ENCODE peak calls at places on chromosomes 13 and 19, in seven cellular contexts. L is adrenal gland, C is pancreas, O is GM23248, H is small intestine, V is fibroblast of mammary gland, S is IMR-90. A is an unnamed sample.

GRCh38 chr19:5125797-5126497 is 157.0 kb downstream of the KDM4B start:
- DNase-seq in L (no peak), C (no peak), O (no peak), H (no peak), V (no peak), S (peak), A (peak)

GRCh38 chr19:36009633-36010379 is 1.2 kb upstream of the SYNE4 start:
- DNase-seq in L (no peak), C (no peak), O (no peak), H (no peak), V (no peak), S (no peak), A (no peak)

GRCh38 chr13:51912091-51912490 is 50.3 kb downstream of the CCDC70 start:
- DNase-seq in L (no peak), C (no peak), O (no peak), H (peak), V (no peak), S (no peak), A (peak)

GRCh38 chr13:31747271-31747670 is 7.9 kb downstream of the RXFP2 start:
- DNase-seq in L (no peak), C (no peak), O (no peak), H (no peak), V (peak), S (no peak), A (no peak)

GRCh38 chr13:44140146-44140545 is 233.5 kb upstream of the SERP2 start:
- DNase-seq in L (no peak), C (no peak), O (no peak), H (peak), V (no peak), S (no peak), A (no peak)

GRCh38 chr19:38543807-38544568 is 73.8 kb downstream of the MAP4K1 start:
- DNase-seq in L (peak), C (no peak), O (peak), H (peak), V (peak), S (peak), A (peak)

GRCh38 chr13:38577048-38577447 is 109.8 kb upstream of the FREM2 start:
- DNase-seq in L (no peak), C (no peak), O (peak), H (no peak), V (peak), S (no peak), A (peak)

GRCh38 chr13:110509478-110509926 is 52.0 kb downstream of the RAB20 start:
- DNase-seq in L (no peak), C (no peak), O (no peak), H (peak), V (no peak), S (peak), A (no peak)

GRCh38 chr19:591099-591958 is 1.6 kb downstream of the HCN2 start:
- DNase-seq in L (no peak), C (peak), O (peak), H (no peak), V (no peak), S (no peak), A (no peak)

GRCh38 chr13:110714798-110715394 is 1.4 kb downstream of the ING1 start:
- DNase-seq in L (peak), C (peak), O (peak), H (no peak), V (peak), S (peak), A (peak)

GRCh38 chr19:40147693-40148347 is 43.4 kb upstream of the MAP3K10 start:
- DNase-seq in L (peak), C (peak), O (peak), H (no peak), V (peak), S (peak), A (peak)
- H3K4me3 ChIP-seq in L (no peak), C (no peak), O (peak), H (no peak), V (peak), S (no peak), A (no peak)

GRCh38 chr13:42968906-42969305 is 23.1 kb downstream of the EPSTI1 start:
- DNase-seq in L (no peak), C (no peak), O (no peak), H (peak), V (no peak), S (no peak), A (no peak)

GRCh38 chr13:42973581-42973980 is 18.5 kb downstream of the EPSTI1 start:
- DNase-seq in L (no peak), C (no peak), O (no peak), H (no peak), V (no peak), S (no peak), A (peak)

GRCh38 chr13:42969558-42970172 is 22.4 kb downstream of the EPSTI1 start:
- DNase-seq in L (peak), C (peak), O (peak), H (peak), V (peak), S (peak), A (peak)

GRCh38 chr13:42971670-42972355 is 20.2 kb downstream of the EPSTI1 start:
- DNase-seq in L (no peak), C (no peak), O (peak), H (no peak), V (peak), S (peak), A (peak)

GRCh38 chr13:42970824-42971669 is 21.0 kb downstream of the EPSTI1 start:
- DNase-seq in L (peak), C (no peak), O (peak), H (peak), V (peak), S (peak), A (peak)
- H3K4me3 ChIP-seq in L (no peak), C (no peak), O (no peak), H (no peak), V (no peak), S (no peak), A (no peak)

DNA sequence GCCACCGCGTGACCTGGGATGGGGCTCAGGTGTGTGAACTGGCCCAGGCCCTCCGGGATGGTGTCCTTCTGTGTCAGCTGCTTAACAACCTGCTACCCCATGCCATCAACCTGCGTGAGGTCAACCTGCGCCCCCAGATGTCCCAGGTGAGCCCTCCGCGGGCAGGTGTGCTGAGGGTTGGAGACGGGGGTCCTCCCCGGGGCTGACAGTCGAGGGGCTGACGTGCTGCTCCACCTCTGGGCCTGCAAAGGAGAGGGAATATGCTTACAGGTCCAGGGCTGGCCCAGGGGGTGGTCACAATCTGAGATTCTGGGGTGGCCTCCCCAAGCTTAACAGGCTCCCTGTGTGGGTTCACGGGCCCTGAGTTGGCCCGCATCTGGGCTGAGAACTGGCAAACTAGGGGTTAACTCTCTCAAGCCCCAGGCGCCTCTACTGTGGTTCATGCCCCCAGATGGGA is 386 bp downstream of the VAV1 start:
- DNase-seq in L (no peak), C (no peak), O (no peak), H (no peak), V (no peak), S (no peak), A (no peak)
- H3K4me3 ChIP-seq in L (no peak), C (no peak), O (no peak), H (peak), V (no peak), S (no peak), A (no peak)

GRCh38 chr19:17303940-17304267 is 679 bp upstream of the ABHD8 start:
- DNase-seq in L (peak), C (no peak), O (peak), H (no peak), V (peak), S (no peak), A (no peak)

GRCh38 chr19:17306285-17306714 is 628 bp downstream of the MRPL34 start:
- DNase-seq in L (no peak), C (no peak), O (no peak), H (peak), V (no peak), S (no peak), A (no peak)

GRCh38 chr19:17304386-17305047 is 1.2 kb upstream of the MRPL34 start:
- DNase-seq in L (peak), C (no peak), O (no peak), H (no peak), V (no peak), S (no peak), A (no peak)

GRCh38 chr19:17305517-17306284 is at the start of gene MRPL34:
- DNase-seq in L (peak), C (peak), O (peak), H (peak), V (peak), S (peak), A (peak)

DNA sequence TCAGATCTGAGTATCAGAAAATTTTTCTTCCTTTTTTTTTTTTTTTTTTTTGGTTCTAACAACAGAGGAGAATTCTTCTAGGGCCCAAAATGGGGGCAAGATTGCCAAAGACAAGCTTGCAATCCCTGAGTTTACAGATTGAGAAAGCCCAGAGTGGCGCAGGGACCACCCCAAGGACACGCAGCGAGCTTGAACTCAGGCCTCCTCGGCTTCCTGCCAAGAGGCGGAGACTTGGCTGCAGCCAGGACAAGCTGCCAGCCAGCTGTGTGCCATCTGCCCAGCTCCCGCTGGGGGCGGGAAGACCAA is 508 bp upstream of the MRPL34 start:
- DNase-seq in L (no peak), C (no peak), O (no peak), H (no peak), V (no peak), S (no peak), A (no peak)
- H3K4me3 ChIP-seq in L (peak), C (no peak), O (peak), H (no peak), V (peak), S (peak), A (peak)

GRCh38 chr19:18603958-18604819 is 2.4 kb downstream of the CRLF1 start:
- DNase-seq in L (no peak), C (no peak), O (no peak), H (no peak), V (no peak), S (no peak), A (no peak)

GRCh38 chr19:18601875-18602274 is 4.7 kb downstream of the CRLF1 start:
- DNase-seq in L (no peak), C (no peak), O (no peak), H (no peak), V (no peak), S (no peak), A (no peak)

GRCh38 chr19:18605196-18605545 is 1.4 kb downstream of the CRLF1 start:
- DNase-seq in L (no peak), C (no peak), O (no peak), H (no peak), V (no peak), S (no peak), A (no peak)

GRCh38 chr19:18604820-18605159 is 1.8 kb downstream of the CRLF1 start:
- DNase-seq in L (no peak), C (no peak), O (no peak), H (no peak), V (no peak), S (no peak), A (no peak)

DNA sequence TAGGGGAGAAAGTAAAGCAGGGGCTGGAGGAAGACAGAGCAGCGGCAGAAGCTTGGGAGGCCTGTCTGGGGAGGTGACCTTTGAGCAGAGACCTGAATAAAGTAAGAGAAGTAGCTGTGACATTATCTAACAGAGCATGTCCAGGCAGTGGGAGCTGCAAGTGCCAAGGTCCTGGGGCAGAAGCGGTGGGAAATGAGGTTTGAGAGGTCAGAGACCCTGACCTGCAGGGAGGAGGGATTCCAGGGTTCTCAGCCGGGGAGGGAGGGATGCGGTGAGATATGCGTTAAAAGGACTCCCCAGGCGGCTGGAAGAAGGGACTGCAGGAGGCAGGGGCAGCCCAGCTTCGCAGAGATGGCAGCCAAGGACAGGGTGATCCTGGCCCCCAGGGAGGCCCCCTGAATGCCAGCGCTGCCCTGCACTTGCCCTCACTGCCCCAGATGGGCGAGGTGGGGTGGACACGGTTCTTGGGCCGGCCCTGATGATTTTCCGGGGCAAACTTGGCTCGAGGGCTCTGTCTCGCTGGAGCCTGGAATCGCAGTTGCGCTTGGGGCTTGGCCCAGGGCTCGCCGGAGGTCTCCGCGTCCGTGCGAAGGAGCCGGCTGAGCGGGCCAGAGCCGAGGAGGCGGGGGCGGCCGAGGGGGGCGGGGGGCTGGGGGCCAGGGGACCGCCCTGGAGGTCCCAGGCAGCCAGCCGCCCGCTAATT is 3.2 kb downstream of the CRLF1 start:
- DNase-seq in L (no peak), C (no peak), O (peak), H (peak), V (no peak), S (no peak), A (peak)
- H3K4me3 ChIP-seq in L (no peak), C (no peak), O (no peak), H (no peak), V (no peak), S (no peak), A (no peak)

GRCh38 chr19:1906985-1907562 is 1.9 kb downstream of the ADAT3 start:
- DNase-seq in L (no peak), C (no peak), O (no peak), H (no peak), V (no peak), S (no peak), A (no peak)

GRCh38 chr19:1901940-1902404 is 3.2 kb upstream of the ADAT3 start:
- DNase-seq in L (peak), C (no peak), O (no peak), H (no peak), V (no peak), S (no peak), A (no peak)

GRCh38 chr19:1905863-1906375 is 720 bp downstream of the ADAT3 start:
- DNase-seq in L (no peak), C (no peak), O (no peak), H (no peak), V (no peak), S (no peak), A (no peak)

GRCh38 chr19:1905071-1905862 is at the start of the genes ADAT3 and SCAMP4:
- DNase-seq in L (peak), C (peak), O (peak), H (peak), V (peak), S (peak), A (peak)

GRCh38 chr19:1904385-1905070 is 671 bp upstream of the ADAT3 start:
- DNase-seq in L (peak), C (no peak), O (peak), H (no peak), V (no peak), S (no peak), A (peak)
- H3K4me3 ChIP-seq in L (no peak), C (peak), O (peak), H (no peak), V (peak), S (no peak), A (peak)